ENCODE peak calls at places on chromosome 2, in seven cellular contexts. V is ELR; Q is NCI-H2029 treated with DMSO at 0.1 percent for 48 hours; D is hepatocyte; Y is fibroblast of the aortic adventitia; B is stimulated activated CD4-positive, alpha-beta T cell treated with anti-CD3 and anti-CD28 coated beads, Interleukin-1b, Interleukin-23, amount 100 ng/mL, for 24 hours; P is tibial nerve. S is an unnamed sample.

GRCh38 chr2:75200140-75200985 is 1.0 kb upstream of the TACR1 start:
- DNase-seq in V (peak), Q (peak), D (peak), Y (peak), B (no peak), P (no peak), S (peak)

GRCh38 chr2:166361351-166362153 is 14.2 kb downstream of the SCN9A start:
- DNase-seq in V (peak), Q (no peak), D (peak), Y (peak), B (no peak), P (no peak), S (peak)

GRCh38 chr2:95029898-95030341 is 4.4 kb downstream of the MAL start:
- DNase-seq in V (no peak), Q (no peak), D (no peak), Y (no peak), B (no peak), P (no peak), S (no peak)

GRCh38 chr2:239429473-239430350 is 28.9 kb upstream of the HDAC4 start:
- DNase-seq in V (no peak), Q (no peak), D (no peak), Y (no peak), B (no peak), P (no peak), S (no peak)

GRCh38 chr2:223759569-223760430 is 77.6 kb downstream of the AP1S3 start:
- DNase-seq in V (peak), Q (no peak), D (peak), Y (peak), B (no peak), P (no peak), S (peak)

GRCh38 chr2:219957815-219958214 is 330.4 kb downstream of the SLC4A3 start:
- DNase-seq in V (no peak), Q (no peak), D (no peak), Y (no peak), B (no peak), P (no peak), S (no peak)

GRCh38 chr2:181788883-181789555 is 102.5 kb upstream of the ITPRID2 start:
- DNase-seq in V (peak), Q (no peak), D (no peak), Y (no peak), B (no peak), P (no peak), S (peak)

GRCh38 chr2:45813003-45813601 is 161.6 kb downstream of the PRKCE start:
- DNase-seq in V (peak), Q (peak), D (no peak), Y (peak), B (no peak), P (no peak), S (no peak)

GRCh38 chr2:13522917-13523821 is 806.4 kb downstream of the TRIB2 start:
- DNase-seq in V (peak), Q (no peak), D (peak), Y (no peak), B (no peak), P (no peak), S (peak)

GRCh38 chr2:175976758-175977157 is 25.3 kb downstream of the LNPK start:
- DNase-seq in V (peak), Q (no peak), D (no peak), Y (peak), B (no peak), P (no peak), S (peak)

S was measured in bronchial epithelial cell.